ENCODE peak calls at places on chromosome 18, in five cellular contexts. One of them, this sample, is unnamed. For H3K9me2 and H3F3A, the result is how much of the 10 kb centered on the place peaks cover.

GRCh38 chr18:13797157-13797611 is 26.8 kb upstream of the MC5R start:
- DNase-seq in PC-3: peak
- DNase-seq in GM23338: no peak
- DNase-seq in SK-N-SH: no peak
- DNase-seq in PC-9: peak
- DNase-seq in this sample: no peak

GRCh38 chr18:61946449-61946848 is 53.6 kb upstream of the RNF152 start:
- DNase-seq in PC-3: no peak
- DNase-seq in GM23338: no peak
- DNase-seq in SK-N-SH: no peak
- DNase-seq in PC-9: no peak
- DNase-seq in this sample: no peak

GRCh38 chr18:69002233-69002632 is 204.4 kb downstream of the CCDC102B start:
- DNase-seq in PC-3: no peak
- DNase-seq in GM23338: peak
- DNase-seq in SK-N-SH: peak
- DNase-seq in PC-9: no peak
- DNase-seq in this sample: no peak

GRCh38 chr18:11119550-11119949 is 29.8 kb downstream of the PIEZO2 start:
- DNase-seq in PC-3: no peak
- DNase-seq in GM23338: no peak
- DNase-seq in SK-N-SH: no peak
- DNase-seq in PC-9: no peak
- DNase-seq in this sample: no peak

GRCh38 chr18:8717011-8717770 is 11.8 kb downstream of the MTCL1 start:
- DNase-seq in PC-3: no peak
- DNase-seq in GM23338: peak
- DNase-seq in SK-N-SH: no peak
- DNase-seq in PC-9: no peak
- DNase-seq in this sample: no peak

GRCh38 chr18:41072946-41073345 is 882.1 kb upstream of the PIK3C3 start:
- DNase-seq in PC-3: no peak
- DNase-seq in GM23338: no peak
- DNase-seq in SK-N-SH: no peak
- DNase-seq in PC-9: no peak
- DNase-seq in this sample: no peak

GRCh38 chr18:49645836-49646235 is 84.0 kb downstream of the LIPG start:
- DNase-seq in PC-3: no peak
- DNase-seq in GM23338: peak
- DNase-seq in SK-N-SH: no peak
- DNase-seq in PC-9: no peak
- DNase-seq in this sample: no peak

GRCh38 chr18:23617412-23618009 is 31.2 kb upstream of the NPC1 start:
- DNase-seq in PC-3: no peak
- DNase-seq in GM23338: no peak
- DNase-seq in SK-N-SH: no peak
- DNase-seq in PC-9: no peak
- DNase-seq in this sample: peak

GRCh38 chr18:57060814-57061213 is 86.1 kb upstream of the BOD1L2 start:
- DNase-seq in PC-3: no peak
- DNase-seq in GM23338: no peak
- DNase-seq in SK-N-SH: no peak
- DNase-seq in PC-9: no peak
- DNase-seq in this sample: no peak

GRCh38 chr18:27785815-27786537 is 391.0 kb downstream of the CDH2 start:
- DNase-seq in PC-3: no peak
- DNase-seq in GM23338: peak
- DNase-seq in SK-N-SH: no peak
- DNase-seq in PC-9: no peak
- DNase-seq in this sample: peak

GRCh38 chr18:78699516-78699915 is 280.1 kb upstream of the SALL3 start:
- DNase-seq in PC-3: no peak
- DNase-seq in GM23338: no peak
- DNase-seq in SK-N-SH: no peak
- DNase-seq in PC-9: no peak
- DNase-seq in this sample: no peak

GRCh38 chr18:13710460-13710859 is 15.9 kb downstream of the FAM210A start:
- DNase-seq in PC-3: peak
- DNase-seq in GM23338: no peak
- DNase-seq in SK-N-SH: no peak
- DNase-seq in PC-9: peak
- DNase-seq in this sample: no peak

GRCh38 chr18:10748641-10749040 is 222.8 kb downstream of the NAPG start:
- DNase-seq in PC-3: peak
- DNase-seq in GM23338: no peak
- DNase-seq in SK-N-SH: no peak
- DNase-seq in PC-9: no peak
- DNase-seq in this sample: no peak

GRCh38 chr18:50659091-50660003 is 99.5 kb downstream of the MAPK4 start:
- DNase-seq in PC-3: peak
- DNase-seq in GM23338: no peak
- DNase-seq in SK-N-SH: no peak
- DNase-seq in PC-9: no peak
- DNase-seq in this sample: no peak

DNA sequence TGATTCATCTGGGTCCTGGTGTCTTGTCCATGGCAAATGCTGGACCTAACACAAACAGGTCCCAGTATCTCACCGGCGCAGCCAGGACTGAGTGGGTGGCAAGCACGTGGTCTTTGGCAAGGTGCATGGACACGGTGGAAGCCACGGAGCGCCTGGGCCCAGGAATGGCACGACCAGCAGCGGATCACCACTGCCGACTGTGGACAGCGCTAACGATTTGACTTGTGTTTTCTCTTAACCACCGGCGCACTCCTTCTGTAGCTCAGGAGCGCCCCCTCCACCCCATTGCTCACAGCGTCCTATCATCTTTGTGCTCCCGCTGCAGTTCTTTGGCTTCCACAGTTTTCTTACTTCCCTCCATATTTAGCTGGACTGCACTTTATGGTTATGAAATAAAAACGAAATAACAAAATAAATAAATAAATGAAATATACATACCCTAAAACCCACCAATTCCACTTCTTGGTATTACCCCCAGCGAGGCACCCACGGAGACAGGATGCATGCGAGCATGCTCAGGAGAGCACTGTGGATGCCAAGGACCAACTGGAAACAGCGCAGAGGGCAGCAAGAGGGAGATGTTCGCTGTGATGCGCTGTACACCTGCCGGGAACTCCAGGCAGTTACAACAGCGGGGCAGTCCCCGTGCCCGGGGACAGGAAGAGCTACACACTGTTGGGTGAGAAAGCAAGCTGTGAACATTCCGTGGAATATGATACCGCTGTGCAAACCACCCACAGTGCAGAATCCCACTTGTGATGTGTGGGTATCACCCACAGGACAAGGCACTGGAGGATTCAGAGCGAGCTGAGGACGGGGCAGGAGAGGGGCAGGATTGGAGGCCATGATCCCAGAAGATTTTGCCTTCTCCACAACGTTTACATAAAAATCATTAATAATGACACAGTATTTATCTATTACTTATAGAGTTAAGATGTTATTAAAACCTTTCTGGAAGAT is 7.0 kb upstream of the CIDEA start:
- DNase-seq in PC-3: no peak
- DNase-seq in GM23338: peak
- DNase-seq in SK-N-SH: peak
- DNase-seq in PC-9: no peak
- DNase-seq in this sample: peak
- TF ChIP-seq CTCF in PC-3: peak
- TF ChIP-seq CTCF in GM23338: peak
- TF ChIP-seq CTCF in SK-N-SH: peak
- TF ChIP-seq CTCF in PC-9: no peak
- TF ChIP-seq CTCF in this sample: peak

GRCh38 chr18:46393961-46394360 is 263.1 kb downstream of the LOXHD1 start:
- DNase-seq in PC-3: no peak
- DNase-seq in GM23338: no peak
- DNase-seq in SK-N-SH: no peak
- DNase-seq in PC-9: no peak
- DNase-seq in this sample: no peak
- H3K9me2 ChIP-seq in PC-3: under half
- H3K9me2 ChIP-seq in GM23338: under half
- H3K9me2 ChIP-seq in SK-N-SH: under half
- H3K9me2 ChIP-seq in PC-9: under half
- H3K9me2 ChIP-seq in this sample: under half

DNA sequence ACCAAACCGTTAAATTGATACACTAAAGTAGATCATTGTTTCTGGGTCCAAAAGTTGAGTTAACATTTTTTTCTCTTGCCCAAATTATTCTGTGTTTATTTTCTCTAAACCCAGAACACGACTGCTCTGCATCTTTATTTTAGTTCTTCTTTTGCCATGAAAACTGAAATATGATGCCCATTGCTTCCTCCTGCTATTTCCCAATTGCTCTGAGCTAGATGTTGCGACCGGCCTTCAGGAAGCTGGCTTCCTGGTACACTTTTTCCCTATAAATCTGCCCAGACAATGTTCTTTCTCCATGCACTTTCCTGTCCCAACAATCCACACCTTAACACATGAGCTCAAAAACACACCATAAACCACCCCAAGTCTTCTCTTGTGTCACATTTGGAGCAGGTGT is 501.4 kb downstream of the FBXO15 start:
- DNase-seq in PC-3: peak
- DNase-seq in GM23338: no peak
- DNase-seq in SK-N-SH: no peak
- DNase-seq in PC-9: no peak
- DNase-seq in this sample: no peak
- H3F3A ChIP-seq in PC-3: under half
- H3F3A ChIP-seq in GM23338: under half
- H3F3A ChIP-seq in SK-N-SH: under half
- H3F3A ChIP-seq in PC-9: under half
- H3F3A ChIP-seq in this sample: under half

GRCh38 chr18:5787936-5788335 is 107.4 kb downstream of the TMEM200C start:
- DNase-seq in PC-3: no peak
- DNase-seq in GM23338: peak
- DNase-seq in SK-N-SH: no peak
- DNase-seq in PC-9: no peak
- DNase-seq in this sample: no peak
- TF ChIP-seq CTCF in PC-3: no peak
- TF ChIP-seq CTCF in GM23338: no peak
- TF ChIP-seq CTCF in SK-N-SH: no peak
- TF ChIP-seq CTCF in PC-9: no peak
- TF ChIP-seq CTCF in this sample: peak

This sample was measured in MM.1S.